ENCODE peak calls at places on chromosomes 6 and 20, in six cellular contexts. U is stimulated activated CD8-positive, alpha-beta memory T cell treated with anti-CD3 and anti-CD28 coated beads, Interleukin-12 subunit alpha, Interleukin-12 subunit beta, amount 100 ng/mL, for 4 hours; V is neural crest cell; G is NAMALWA; R is globus pallidus; N is M059J. L is an unnamed sample.

GRCh38 chr6:33320315-33321181 is 3.0 kb upstream of the ZBTB22 start:
- DNase-seq in R (no peak), V (no peak), N (peak), U (no peak), G (no peak), L (no peak)

GRCh38 chr6:41723178-41723935 is 12.1 kb downstream of the TFEB start:
- DNase-seq in V (no peak), U (no peak), N (peak), G (peak), R (peak), L (no peak)

GRCh38 chr6:71332012-71332411 is 43.4 kb downstream of the OGFRL1 start:
- DNase-seq in R (no peak), N (peak), U (no peak), V (no peak), G (no peak), L (no peak)

GRCh38 chr6:107064579-107065065 is 36.6 kb downstream of the MTRES1 start:
- DNase-seq in G (no peak), R (no peak), V (no peak), U (no peak), N (peak), L (no peak)

GRCh38 chr20:19964289-19965263 is 52.6 kb upstream of the NAA20 start:
- DNase-seq in N (peak), R (no peak), V (no peak), U (no peak), G (no peak), L (no peak)

GRCh38 chr20:47392015-47392720 is 35.7 kb upstream of the ZMYND8 start:
- DNase-seq in N (peak), G (peak), U (no peak), V (no peak), R (no peak), L (no peak)

GRCh38 chr20:17644451-17644850 is 37.6 kb downstream of the RRBP1 start:
- DNase-seq in G (no peak), V (no peak), N (no peak), U (no peak), R (no peak), L (no peak)

GRCh38 chr20:40635990-40636389 is 53.0 kb downstream of the MAFB start:
- DNase-seq in N (no peak), R (no peak), V (no peak), G (no peak), U (no peak), L (peak)

GRCh38 chr20:52130406-52130805 is 61.2 kb downstream of the ZFP64 start:
- DNase-seq in V (no peak), U (no peak), N (no peak), R (no peak), G (no peak), L (no peak)

GRCh38 chr6:97440590-97441176 is 157.7 kb upstream of the MMS22L start:
- DNase-seq in R (peak), V (peak), U (no peak), N (peak), G (peak), L (peak)

GRCh38 chr20:46648903-46649649 is 2.2 kb downstream of the SLC13A3 start:
- DNase-seq in G (peak), R (peak), N (no peak), U (no peak), V (no peak), L (no peak)

GRCh38 chr6:151285121-151285520 is 45.4 kb downstream of the AKAP12 start:
- DNase-seq in R (no peak), G (no peak), U (no peak), N (peak), V (no peak), L (no peak)

GRCh38 chr6:39210437-39210836 is 18.8 kb downstream of the KCNK5 start:
- DNase-seq in R (no peak), V (no peak), N (no peak), U (no peak), G (no peak), L (no peak)

GRCh38 chr6:91886183-91886795 is 1299.4 kb upstream of the MAP3K7 start:
- DNase-seq in N (no peak), U (no peak), R (no peak), V (no peak), G (peak), L (no peak)

GRCh38 chr6:91713911-91714310 is 1127.0 kb upstream of the MAP3K7 start:
- DNase-seq in G (no peak), V (no peak), R (no peak), U (no peak), N (no peak), L (no peak)

GRCh38 chr6:20669571-20670314 is 135.5 kb downstream of the CDKAL1 start:
- DNase-seq in U (no peak), V (no peak), R (no peak), N (no peak), G (no peak), L (no peak)

GRCh38 chr20:18133962-18134361 is 3.7 kb upstream of the KAT14 start:
- DNase-seq in V (no peak), R (no peak), N (no peak), G (no peak), U (no peak), L (no peak)

GRCh38 chr6:37354526-37355384 is 972 bp downstream of the RNF8 start:
- DNase-seq in V (no peak), R (no peak), G (peak), U (no peak), N (peak), L (no peak)

GRCh38 chr6:13294499-13295069 is 33.8 kb downstream of the TBC1D7 start:
- DNase-seq in R (no peak), N (no peak), U (no peak), G (no peak), V (no peak), L (no peak)

GRCh38 chr20:16111853-16112412 is 461.3 kb downstream of the KIF16B start:
- DNase-seq in G (no peak), U (no peak), R (no peak), V (no peak), N (no peak), L (no peak)

GRCh38 chr20:1857403-1857941 is 37.7 kb upstream of the SIRPA start:
- DNase-seq in G (no peak), V (no peak), R (no peak), U (no peak), N (no peak), L (no peak)

GRCh38 chr20:49888341-49889244 is 26.7 kb downstream of the SPATA2 start:
- DNase-seq in V (peak), N (peak), U (peak), R (peak), G (peak), L (peak)

GRCh38 chr20:329851-330232 is 4.5 kb downstream of the SOX12 start:
- DNase-seq in R (no peak), U (no peak), N (no peak), G (no peak), V (no peak), L (no peak)

GRCh38 chr6:40788661-40789111 is 201.5 kb upstream of the LRFN2 start:
- DNase-seq in N (peak), U (no peak), G (no peak), V (no peak), R (no peak), L (no peak)

GRCh38 chr20:32343438-32343837 is 14.7 kb upstream of the ASXL1 start:
- DNase-seq in G (no peak), R (no peak), U (no peak), V (no peak), N (peak), L (no peak)

GRCh38 chr20:10129749-10130148 is 88.9 kb upstream of the SNAP25 start:
- DNase-seq in R (no peak), N (no peak), U (no peak), G (no peak), V (no peak), L (no peak)

GRCh38 chr6:39752835-39753744 is 27.9 kb upstream of the KIF6 start:
- DNase-seq in U (no peak), N (no peak), G (no peak), V (no peak), R (no peak), L (no peak)

GRCh38 chr6:108771421-108771820 is 76.8 kb upstream of the ARMC2 start:
- DNase-seq in U (no peak), R (no peak), V (no peak), N (no peak), G (no peak), L (no peak)

GRCh38 chr6:90468080-90468479 is 118.8 kb downstream of the MAP3K7 start:
- DNase-seq in V (no peak), R (no peak), U (no peak), N (peak), G (no peak), L (no peak)

GRCh38 chr6:91660893-91661292 is 1074.0 kb upstream of the MAP3K7 start:
- DNase-seq in G (no peak), R (no peak), U (no peak), V (no peak), N (no peak), L (no peak)

GRCh38 chr20:45518282-45518681 is 2.9 kb upstream of the SPINT3 start:
- DNase-seq in R (no peak), U (no peak), G (no peak), N (peak), V (no peak), L (no peak)

GRCh38 chr20:33561981-33562601 is 72.2 kb downstream of the CBFA2T2 start:
- DNase-seq in R (peak), V (no peak), N (peak), U (no peak), G (no peak), L (no peak)

GRCh38 chr20:47337413-47337812 is 19.1 kb downstream of the ZMYND8 start:
- DNase-seq in U (no peak), V (no peak), R (no peak), N (no peak), G (no peak), L (no peak)

GRCh38 chr20:44585042-44585968 is 2.9 kb downstream of the PKIG start:
- DNase-seq in N (no peak), R (no peak), G (peak), V (no peak), U (no peak), L (no peak)

GRCh38 chr20:41276317-41276751 is 41.2 kb downstream of the ZHX3 start:
- DNase-seq in G (no peak), V (no peak), R (peak), U (no peak), N (no peak), L (no peak)

GRCh38 chr20:57259179-57260021 is 7.0 kb downstream of the BMP7 start:
- DNase-seq in U (no peak), V (no peak), N (no peak), G (no peak), R (peak), L (no peak)

GRCh38 chr20:49149281-49150045 is 38.7 kb downstream of the STAU1 start:
- DNase-seq in R (no peak), U (no peak), N (no peak), V (no peak), G (no peak), L (no peak)

GRCh38 chr6:145704153-145704781 is 31.1 kb downstream of the EPM2A start:
- DNase-seq in R (peak), V (no peak), U (no peak), N (peak), G (peak), L (no peak)